ENCODE peak calls at places on chromosomes 7 and 10, in seven cellular contexts. Z is psoas muscle, J is fibroblast of lung, A is esophagus squamous epithelium, T is lower lobe of right lung, D is SJCRH30, V is heart left ventricle. E is an unnamed sample. For H3K27me3, the result is how much of the 10 kb centered on the place peaks cover.

GRCh38 chr7:91603707-91604106 is 276.8 kb downstream of the MTERF1 start:
- DNase-seq in Z (no peak), J (no peak), T (no peak), D (no peak), V (no peak), A (no peak), E (no peak)

GRCh38 chr10:24706479-24707118 is 17.1 kb downstream of the ARHGAP21 start:
- DNase-seq in T (no peak), D (no peak), A (no peak), V (no peak), Z (no peak), J (peak), E (no peak)

GRCh38 chr10:90912176-90912575 is 8.7 kb downstream of the ANKRD1 start:
- DNase-seq in A (no peak), D (no peak), J (no peak), Z (no peak), T (no peak), V (no peak), E (no peak)

GRCh38 chr10:73922007-73922863 is 11.3 kb downstream of the PLAU start:
- DNase-seq in T (no peak), D (no peak), A (no peak), J (no peak), V (no peak), Z (no peak), E (no peak)

GRCh38 chr10:58599927-58600553 is 87.4 kb downstream of the BICC1 start:
- DNase-seq in A (no peak), J (no peak), V (no peak), D (no peak), Z (no peak), T (no peak), E (no peak)

GRCh38 chr7:111486472-111487142 is 75.7 kb downstream of the IMMP2L start:
- DNase-seq in D (peak), A (no peak), T (no peak), V (no peak), Z (no peak), J (peak), E (no peak)

GRCh38 chr7:133273221-133273620 is 20.3 kb downstream of the EXOC4 start:
- DNase-seq in T (no peak), D (no peak), Z (no peak), J (no peak), A (no peak), V (no peak), E (no peak)

GRCh38 chr10:124380256-124380995 is 38.3 kb downstream of the OAT start:
- DNase-seq in J (no peak), D (no peak), Z (no peak), V (no peak), A (no peak), T (no peak), E (no peak)

GRCh38 chr10:42367532-42368230 is 270.7 kb downstream of the ZNF33B start:
- DNase-seq in Z (peak), D (peak), A (peak), V (peak), J (peak), T (peak), E (no peak)

GRCh38 chr10:101843032-101843991 is at the start of gene KCNIP2:
- DNase-seq in T (peak), A (no peak), V (no peak), J (no peak), D (peak), Z (no peak), E (peak)

GRCh38 chr7:43674559-43675436 is 54.5 kb downstream of the COA1 start:
- DNase-seq in D (no peak), J (peak), Z (no peak), V (no peak), A (no peak), T (no peak), E (no peak)

GRCh38 chr10:70651661-70652060 is 20.6 kb upstream of the ADAMTS14 start:
- DNase-seq in V (no peak), D (no peak), Z (no peak), A (no peak), J (no peak), T (no peak), E (no peak)

GRCh38 chr10:102975483-102976057 is 57.5 kb downstream of the CNNM2 start:
- DNase-seq in Z (no peak), T (no peak), J (no peak), A (no peak), D (no peak), V (no peak), E (no peak)

GRCh38 chr10:121781101-121781500 is 146.7 kb downstream of the ATE1 start:
- DNase-seq in T (no peak), D (no peak), V (no peak), Z (no peak), J (no peak), A (no peak), E (no peak)

GRCh38 chr7:44145969-44146897 is 5.1 kb upstream of the MYL7 start:
- DNase-seq in T (peak), J (peak), Z (peak), A (no peak), D (no peak), V (peak), E (peak)

GRCh38 chr10:21297525-21298383 is 227.7 kb downstream of the SKIDA1 start:
- DNase-seq in T (no peak), A (no peak), J (peak), Z (no peak), V (no peak), D (no peak), E (no peak)

GRCh38 chr7:94276797-94277196 is 117.9 kb upstream of the COL1A2 start:
- DNase-seq in T (no peak), D (peak), A (no peak), J (peak), V (no peak), Z (no peak), E (no peak)

GRCh38 chr7:127158659-127159058 is 94.1 kb downstream of the GRM8 start:
- DNase-seq in V (no peak), D (no peak), A (no peak), T (no peak), Z (no peak), J (no peak), E (no peak)

GRCh38 chr7:158804335-158804734 is 25.0 kb downstream of the ESYT2 start:
- DNase-seq in J (no peak), Z (no peak), A (no peak), V (no peak), D (no peak), T (no peak), E (no peak)

GRCh38 chr10:1645896-1646295 is 91.4 kb downstream of the ADARB2 start:
- DNase-seq in V (no peak), J (no peak), A (no peak), Z (no peak), T (no peak), D (no peak), E (no peak)

GRCh38 chr7:141232286-141233051 is 158.6 kb downstream of the TMEM178B start:
- DNase-seq in J (no peak), V (no peak), Z (no peak), D (no peak), A (no peak), T (no peak), E (no peak)

GRCh38 chr10:110724116-110724701 is 80.1 kb downstream of the RBM20 start:
- DNase-seq in A (no peak), J (no peak), Z (no peak), D (no peak), T (no peak), V (no peak), E (no peak)

GRCh38 chr10:121525276-121526039 is 72.8 kb downstream of the FGFR2 start:
- DNase-seq in V (no peak), D (no peak), Z (no peak), T (no peak), A (no peak), J (no peak), E (no peak)

GRCh38 chr7:143341842-143342241 is 20.7 kb downstream of the FAM131B start:
- DNase-seq in Z (no peak), V (no peak), J (no peak), D (no peak), A (no peak), T (no peak), E (no peak)

GRCh38 chr10:85600744-85601081 is 765.9 kb downstream of the GRID1 start:
- DNase-seq in J (no peak), V (no peak), Z (no peak), D (no peak), A (no peak), T (no peak), E (no peak)

GRCh38 chr10:113630929-113631533 is 32.8 kb downstream of the NRAP start:
- DNase-seq in Z (no peak), D (no peak), J (no peak), A (no peak), T (no peak), V (no peak), E (no peak)

GRCh38 chr7:32605032-32605431 is 109.7 kb downstream of the AVL9 start:
- DNase-seq in Z (no peak), T (no peak), A (no peak), D (no peak), V (no peak), J (no peak), E (no peak)

GRCh38 chr10:128049226-128050010 is 76.8 kb downstream of the MKI67 start:
- DNase-seq in A (no peak), V (no peak), Z (no peak), D (no peak), J (no peak), T (no peak), E (no peak)

GRCh38 chr10:128050117-128050516 is 76.1 kb downstream of the MKI67 start:
- DNase-seq in T (no peak), J (no peak), D (no peak), A (no peak), V (no peak), Z (no peak), E (no peak)

GRCh38 chr10:128052696-128053095 is 73.5 kb downstream of the MKI67 start:
- DNase-seq in V (no peak), T (no peak), D (no peak), A (no peak), Z (no peak), J (no peak), E (no peak)

GRCh38 chr10:128051548-128051947 is 74.7 kb downstream of the MKI67 start:
- DNase-seq in D (no peak), V (no peak), A (no peak), T (no peak), Z (no peak), J (no peak), E (no peak)

GRCh38 chr10:128050937-128051336 is 75.3 kb downstream of the MKI67 start:
- DNase-seq in D (no peak), Z (no peak), V (no peak), A (no peak), J (no peak), T (no peak), E (no peak)
- H3K27ac ChIP-seq in D (no peak), Z (no peak), V (peak), A (peak), J (no peak), T (peak), E (no peak)

DNA sequence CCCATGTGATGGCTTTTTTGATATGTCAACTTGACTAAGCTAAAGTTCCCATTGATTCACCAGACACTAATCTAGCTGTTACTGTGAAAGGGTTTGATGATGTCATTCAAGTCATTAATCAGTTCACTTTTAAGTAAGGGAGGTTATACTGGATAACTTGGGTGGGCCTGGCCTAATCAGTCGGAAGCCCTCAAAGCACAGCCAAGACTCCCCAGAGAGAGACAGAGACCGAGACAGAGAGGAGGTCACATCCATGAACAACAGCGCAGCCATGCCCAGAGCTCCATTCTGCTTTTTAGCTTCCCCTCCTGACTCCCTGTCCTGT is 103.4 kb downstream of the TRIL start:
- DNase-seq in D (no peak), A (no peak), T (no peak), V (no peak), Z (no peak), J (no peak), E (no peak)
- H3K4me3 ChIP-seq in D (no peak), A (no peak), T (no peak), V (no peak), Z (no peak), J (no peak), E (no peak)

GRCh38 chr7:79452032-79452494 is 1.4 kb downstream of the MAGI2 start:
- DNase-seq in Z (peak), T (peak), A (peak), D (peak), J (peak), V (peak), E (no peak)

GRCh38 chr7:79453558-79454324 is at the start of gene MAGI2:
- DNase-seq in J (peak), V (peak), A (peak), Z (peak), D (peak), T (peak), E (no peak)

GRCh38 chr7:79451580-79451979 is 1.9 kb downstream of the MAGI2 start:
- DNase-seq in J (no peak), A (no peak), T (no peak), D (no peak), V (no peak), Z (no peak), E (no peak)

GRCh38 chr7:79453266-79453557 is 255 bp downstream of the MAGI2 start:
- DNase-seq in T (no peak), J (no peak), D (no peak), A (no peak), V (peak), Z (no peak), E (no peak)

DNA sequence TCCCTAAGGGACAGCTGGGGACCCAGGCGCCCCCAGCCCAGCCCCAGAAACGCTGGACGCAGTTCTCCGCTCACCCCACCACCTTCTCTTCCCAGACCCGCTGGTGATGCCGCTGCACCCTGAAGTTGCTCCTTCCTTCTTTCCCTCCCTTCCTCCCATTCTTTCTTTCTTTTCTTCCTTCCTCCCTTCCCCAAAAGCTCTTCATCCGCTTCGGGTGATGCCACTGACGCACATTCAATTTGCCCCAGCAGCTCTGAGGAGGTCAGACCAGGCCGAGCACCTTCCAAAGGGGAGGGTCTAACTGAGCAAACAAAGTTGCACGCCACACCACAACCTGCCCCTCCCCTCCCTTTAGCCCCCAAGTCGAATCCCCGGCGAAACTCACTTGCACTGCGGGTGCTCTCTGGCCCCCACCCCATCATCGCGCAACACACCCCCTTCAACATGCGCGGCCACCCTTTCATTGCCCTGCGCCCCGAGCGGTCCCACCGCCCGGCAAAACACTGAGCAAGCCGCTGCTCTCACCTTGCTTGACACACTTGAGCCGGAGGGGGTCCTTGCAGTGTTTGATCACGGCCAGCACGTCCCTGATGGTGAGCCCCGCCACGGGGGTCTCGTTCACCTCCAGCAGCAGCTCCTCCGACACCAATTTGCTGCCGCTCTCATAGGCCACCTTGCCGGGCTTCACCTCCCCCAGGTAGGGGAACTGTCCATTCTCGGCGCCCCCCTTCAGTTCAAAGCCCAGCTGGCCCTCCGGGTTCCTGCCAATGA is 787 bp downstream of the MAGI2 start:
- DNase-seq in J (peak), D (peak), A (no peak), V (peak), Z (peak), T (peak), E (no peak)
- H3K27me3 ChIP-seq in J (under half), D (under half), A (under half), V (under half), Z (under half), T (under half), E (under half)

DNA sequence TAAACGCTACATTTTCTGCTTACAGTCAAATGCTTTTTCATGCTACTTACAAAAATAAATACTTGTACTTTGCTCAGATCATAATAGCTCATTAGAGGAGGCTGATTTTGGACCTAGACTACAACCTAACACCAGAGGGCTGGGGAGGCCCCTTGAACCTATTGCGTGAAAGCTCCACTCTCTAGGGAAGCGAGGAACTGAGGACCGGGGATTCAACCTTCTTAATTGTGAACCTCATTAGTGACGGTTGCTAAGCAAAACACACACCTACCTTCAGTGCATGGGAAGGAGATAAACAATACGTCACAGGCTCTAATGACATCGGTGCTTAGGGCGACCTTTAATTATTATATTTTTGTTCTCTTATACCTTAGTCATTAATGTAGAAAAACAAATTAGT is 92.1 kb downstream of the EBF3 start:
- DNase-seq in V (no peak), A (no peak), Z (no peak), J (no peak), T (no peak), D (no peak), E (no peak)
- H3K27ac ChIP-seq in V (no peak), A (no peak), Z (no peak), J (no peak), T (no peak), D (no peak), E (no peak)

GRCh38 chr10:79084972-79085597 is 16.3 kb downstream of the ZMIZ1 start:
- DNase-seq in Z (no peak), J (no peak), A (no peak), T (no peak), D (no peak), V (no peak), E (no peak)

GRCh38 chr10:79082631-79083581 is 14.1 kb downstream of the ZMIZ1 start:
- DNase-seq in T (no peak), Z (no peak), D (no peak), V (no peak), J (no peak), A (no peak), E (no peak)

GRCh38 chr10:79082035-79082373 is 13.2 kb downstream of the ZMIZ1 start:
- DNase-seq in D (no peak), V (no peak), Z (no peak), J (no peak), T (no peak), A (no peak), E (no peak)

GRCh38 chr10:79086822-79087221 is 18.1 kb downstream of the ZMIZ1 start:
- DNase-seq in J (no peak), V (no peak), T (no peak), D (no peak), A (no peak), Z (no peak), E (no peak)

DNA sequence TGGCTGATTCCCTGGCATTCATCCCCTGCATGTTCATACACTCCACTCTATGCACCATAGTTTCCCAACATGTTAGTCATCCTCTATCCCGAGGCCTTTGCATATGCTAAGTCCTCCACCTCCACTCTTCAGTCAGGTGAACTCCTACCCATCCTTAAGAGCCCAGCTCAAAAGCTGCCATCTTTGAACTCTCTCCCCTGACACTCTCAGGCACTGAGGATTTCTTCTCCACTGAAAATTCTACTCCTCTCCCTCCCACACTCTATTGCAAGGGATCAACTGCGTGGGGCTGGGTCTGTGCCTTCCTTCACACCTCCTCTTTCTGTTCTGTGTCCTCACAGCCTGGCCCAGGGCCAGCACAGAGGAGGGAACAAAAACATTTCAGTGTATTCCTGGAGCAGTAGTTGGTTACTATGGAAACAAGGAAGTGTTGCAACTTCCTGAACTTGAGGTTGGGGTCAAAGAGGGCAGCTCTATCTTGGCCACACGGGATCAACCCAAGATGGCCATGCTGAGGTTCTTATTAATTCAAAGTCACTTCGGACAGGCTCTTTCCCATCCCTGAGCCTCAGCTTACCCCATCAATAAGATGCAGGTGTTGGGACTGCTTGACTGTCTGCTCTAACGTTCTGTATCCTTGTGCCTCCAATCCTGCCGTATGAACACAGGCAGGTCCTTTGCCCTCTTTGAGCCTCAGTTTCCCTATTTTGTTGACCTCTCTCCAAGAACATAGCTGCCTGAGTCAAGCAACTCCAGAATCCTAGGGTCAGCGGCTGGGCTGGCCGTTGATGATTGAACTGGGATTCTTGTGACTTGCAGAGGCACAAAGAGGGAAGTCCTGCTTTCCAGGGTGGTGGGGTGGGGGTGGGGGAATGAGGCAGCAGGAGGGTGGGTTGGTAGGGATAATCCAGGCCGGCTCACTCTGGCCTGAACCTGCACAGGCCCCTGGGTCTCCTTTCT is 15.5 kb downstream of the ZMIZ1 start:
- DNase-seq in T (peak), Z (peak), V (peak), D (peak), A (peak), J (peak), E (no peak)
- H3K4me3 ChIP-seq in T (no peak), Z (no peak), V (no peak), D (no peak), A (no peak), J (no peak), E (no peak)

E was measured in effector memory CD4-positive, alpha-beta T cell.